ENCODE peak calls at places on chromosomes 4 and X, in eight cellular contexts. R, Q, J, Y, V, Z, O and W are unnamed samples.

GRCh38 chr4:8516061-8516573 is 64.1 kb upstream of the GPR78 start:
- DNase-seq in R (no peak), Q (no peak), J (no peak), Y (no peak), V (no peak), Z (no peak), O (no peak), W (no peak)

GRCh38 chr4:77358315-77358928 is 201.4 kb downstream of the CCNG2 start:
- DNase-seq in R (no peak), Q (no peak), J (no peak), Y (no peak), V (peak; percentile 7), Z (peak; percentile 57), O (peak; percentile 48), W (peak; percentile 65)

GRCh38 chr4:115780835-115781234 is 667.4 kb upstream of the NDST4 start:
- DNase-seq in R (no peak), Q (no peak), J (no peak), Y (no peak), V (no peak), Z (no peak), O (no peak), W (no peak)

GRCh38 chr4:21181716-21182115 is 481.5 kb downstream of the PACRGL start:
- DNase-seq in R (no peak), Q (no peak), J (no peak), Y (no peak), V (no peak), Z (no peak), O (no peak), W (no peak)

GRCh38 chr4:158996669-158997074 is 106.2 kb upstream of the RAPGEF2 start:
- DNase-seq in R (no peak), Q (no peak), J (no peak), Y (no peak), V (peak; percentile 65), Z (no peak), O (no peak), W (peak; percentile 96)

GRCh38 chrX:153875391-153876111 is 10.4 kb downstream of the L1CAM start:
- DNase-seq in R (peak; percentile 74), Q (peak; percentile 51), J (peak; percentile 74), Y (no peak), V (no peak), Z (peak; percentile 51), O (peak; percentile 93), W (peak; percentile 16)

GRCh38 chr4:152572417-152573086 is 36.7 kb upstream of the FBXW7 start:
- DNase-seq in R (no peak), Q (no peak), J (no peak), Y (no peak), V (no peak), Z (no peak), O (no peak), W (peak; percentile 87)

GRCh38 chr4:184748251-184748652 is 14.4 kb upstream of the CENPU start:
- DNase-seq in R (no peak), Q (no peak), J (no peak), Y (no peak), V (no peak), Z (no peak), O (peak; percentile 66), W (peak; percentile 29)

GRCh38 chr4:44157611-44158277 is 290.9 kb downstream of the KCTD8 start:
- DNase-seq in R (no peak), Q (no peak), J (no peak), Y (no peak), V (no peak), Z (no peak), O (no peak), W (peak; percentile 8)

GRCh38 chr4:71992571-71992970 is 39.2 kb upstream of the NPFFR2 start:
- DNase-seq in R (no peak), Q (no peak), J (no peak), Y (no peak), V (no peak), Z (no peak), O (no peak), W (peak; percentile 79)

GRCh38 chr4:100286601-100287000 is 96.3 kb upstream of the DDIT4L start:
- DNase-seq in R (no peak), Q (no peak), J (no peak), Y (no peak), V (no peak), Z (no peak), O (peak; percentile 3), W (no peak)

GRCh38 chrX:129529685-129530281 is 6.5 kb upstream of the SMARCA1 start:
- DNase-seq in R (no peak), Q (no peak), J (no peak), Y (peak; percentile 60), V (no peak), Z (no peak), O (no peak), W (peak; percentile 41)

GRCh38 chrX:109886122-109886761 is 116.7 kb upstream of the TMEM164 start:
- DNase-seq in R (no peak), Q (no peak), J (peak; percentile 16), Y (peak; percentile 10), V (peak; percentile 29), Z (peak; percentile 17), O (peak; percentile 46), W (peak; percentile 71)

GRCh38 chr4:156805696-156806095 is 165.9 kb downstream of the PDGFC start:
- DNase-seq in R (no peak), Q (no peak), J (no peak), Y (no peak), V (no peak), Z (no peak), O (no peak), W (no peak)

GRCh38 chrX:134631404-134632346 is 26.6 kb downstream of the PLAC1 start:
- DNase-seq in R (no peak), Q (no peak), J (no peak), Y (no peak), V (no peak), Z (no peak), O (no peak), W (peak; percentile 87)

GRCh38 chrX:129091097-129091496 is 432.2 kb downstream of the SMARCA1 start:
- DNase-seq in R (no peak), Q (no peak), J (no peak), Y (no peak), V (no peak), Z (no peak), O (peak; percentile 48), W (no peak)

GRCh38 chrX:8504451-8504850 is 39.8 kb downstream of the VCX3B start:
- DNase-seq in R (no peak), Q (no peak), J (no peak), Y (no peak), V (no peak), Z (no peak), O (no peak), W (peak; percentile 12)

GRCh38 chr4:78864405-78865024 is 74.7 kb downstream of the PAQR3 start:
- DNase-seq in R (no peak), Q (no peak), J (no peak), Y (peak; percentile 56), V (peak; percentile 90), Z (peak; percentile 75), O (peak; percentile 7), W (peak; percentile 92)

GRCh38 chr4:169079942-169080827 is 70.1 kb upstream of the CBR4 start:
- DNase-seq in R (no peak), Q (no peak), J (no peak), Y (no peak), V (no peak), Z (peak; percentile 42), O (no peak), W (peak; percentile 86)

GRCh38 chr4:38734886-38735285 is 47.9 kb downstream of the TLR10 start:
- DNase-seq in R (no peak), Q (no peak), J (no peak), Y (no peak), V (no peak), Z (no peak), O (no peak), W (no peak)

GRCh38 chr4:7427326-7428260 is 7.1 kb downstream of the PSAPL1 start:
- DNase-seq in R (no peak), Q (no peak), J (no peak), Y (no peak), V (no peak), Z (no peak), O (peak; percentile 53), W (no peak)

GRCh38 chr4:74453037-74453635 is 8.2 kb downstream of the AREG start:
- DNase-seq in R (no peak), Q (no peak), J (no peak), Y (no peak), V (no peak), Z (no peak), O (no peak), W (no peak)

GRCh38 chr4:49058306-49058705 is 72.2 kb downstream of the CWH43 start:
- DNase-seq in R (no peak), Q (no peak), J (no peak), Y (no peak), V (no peak), Z (no peak), O (no peak), W (no peak)

GRCh38 chrX:46551494-46552128 is 6.4 kb upstream of the ZNF674 start:
- DNase-seq in R (no peak), Q (no peak), J (no peak), Y (no peak), V (no peak), Z (no peak), O (peak; percentile 33), W (peak; percentile 74)

GRCh38 chr4:9898596-9899345 is 117.3 kb downstream of the DRD5 start:
- DNase-seq in R (no peak), Q (no peak), J (no peak), Y (no peak), V (no peak), Z (peak; percentile 29), O (peak; percentile 83), W (peak; percentile 2)

GRCh38 chr4:1948892-1949436 is 59.8 kb downstream of the NELFA start:
- DNase-seq in R (no peak), Q (no peak), J (no peak), Y (no peak), V (no peak), Z (no peak), O (peak; percentile 58), W (no peak)

GRCh38 chr4:39045791-39046221 is 13.6 kb upstream of the TMEM156 start:
- DNase-seq in R (no peak), Q (no peak), J (peak; percentile 7), Y (no peak), V (no peak), Z (no peak), O (no peak), W (peak; percentile 26)

GRCh38 chr4:45629717-45630116 is 494.1 kb downstream of the GABRG1 start:
- DNase-seq in R (no peak), Q (no peak), J (no peak), Y (no peak), V (no peak), Z (peak; percentile 69), O (no peak), W (no peak)

GRCh38 chrX:53188763-53189162 is 36.2 kb downstream of the KDM5C start:
- DNase-seq in R (no peak), Q (no peak), J (no peak), Y (no peak), V (no peak), Z (no peak), O (no peak), W (no peak)

GRCh38 chr4:76977113-76977512 is 27.6 kb downstream of the SEPTIN11 start:
- DNase-seq in R (no peak), Q (no peak), J (no peak), Y (no peak), V (no peak), Z (no peak), O (no peak), W (no peak)

GRCh38 chr4:87807402-87807801 is 8.0 kb downstream of the IBSP start:
- DNase-seq in R (no peak), Q (no peak), J (no peak), Y (no peak), V (no peak), Z (no peak), O (no peak), W (peak; percentile 11)

GRCh38 chr4:55397521-55398321 is 2.0 kb downstream of the TMEM165 start:
- DNase-seq in R (no peak), Q (no peak), J (no peak), Y (no peak), V (no peak), Z (peak; percentile 29), O (no peak), W (peak; percentile 89)

GRCh38 chr4:156781852-156782251 is 189.7 kb downstream of the PDGFC start:
- DNase-seq in R (no peak), Q (no peak), J (no peak), Y (no peak), V (no peak), Z (no peak), O (no peak), W (peak; percentile 47)

GRCh38 chrX:64885850-64886249 is 90.4 kb downstream of the ZC4H2 start:
- DNase-seq in R (no peak), Q (no peak), J (no peak), Y (no peak), V (no peak), Z (no peak), O (peak; percentile 12), W (no peak)